ENCODE peak calls at places on chromosomes 5 and 9, in five cellular contexts. S is GM12878, O is upper lobe of left lung, T is HepG2, H is K562. N is an unnamed sample.

GRCh38 chr9:133943781-133944745 is 48.1 kb downstream of the VAV2 start:
- ATAC-seq in T (no peak), O (no peak), S (peak), H (no peak), N (no peak)

GRCh38 chr5:134110382-134110781 is 4.1 kb upstream of the TCF7 start:
- ATAC-seq in T (no peak), H (no peak), O (no peak), S (peak), N (no peak)

GRCh38 chr9:74524289-74524688 is 27.2 kb downstream of the RORB start:
- ATAC-seq in H (no peak), O (no peak), S (no peak), T (no peak), N (no peak)

GRCh38 chr5:9350301-9350797 is 195.5 kb downstream of the SEMA5A start:
- ATAC-seq in O (no peak), S (no peak), H (no peak), T (no peak), N (peak)

GRCh38 chr5:39270172-39270848 is 50.9 kb upstream of the FYB1 start:
- ATAC-seq in H (peak), O (peak), T (no peak), S (peak), N (no peak)

GRCh38 chr9:132012704-132013345 is 66.8 kb downstream of the MED27 start:
- ATAC-seq in S (no peak), H (no peak), T (peak), O (no peak), N (no peak)

GRCh38 chr9:130741831-130742449 is 48.4 kb downstream of the EXOSC2 start:
- ATAC-seq in S (no peak), H (no peak), T (no peak), O (no peak), N (no peak)

GRCh38 chr5:157924931-157925729 is 66.2 kb upstream of the CLINT1 start:
- ATAC-seq in H (no peak), T (no peak), O (peak), S (peak), N (no peak)

GRCh38 chr9:98127226-98127625 is 8.2 kb upstream of the TRIM14 start:
- ATAC-seq in S (no peak), H (no peak), O (no peak), T (no peak), N (no peak)

GRCh38 chr9:22079873-22080341 is 70.8 kb upstream of the CDKN2B start:
- ATAC-seq in O (peak), T (no peak), S (peak), H (no peak), N (peak)

GRCh38 chr5:140253985-140254384 is 48.9 kb downstream of the PFDN1 start:
- ATAC-seq in S (no peak), O (peak), H (no peak), T (no peak), N (peak)

GRCh38 chr9:89743216-89743575 is 138.4 kb downstream of the GADD45G start:
- ATAC-seq in S (peak), T (no peak), O (no peak), H (no peak), N (no peak)

GRCh38 chr5:54383225-54383624 is 72.3 kb upstream of the HSPB3 start:
- ATAC-seq in S (no peak), O (no peak), T (no peak), H (no peak), N (peak)

GRCh38 chr5:37121465-37121864 is 127.7 kb downstream of the CPLANE1 start:
- ATAC-seq in T (no peak), S (peak), H (peak), O (no peak), N (no peak)

DNA sequence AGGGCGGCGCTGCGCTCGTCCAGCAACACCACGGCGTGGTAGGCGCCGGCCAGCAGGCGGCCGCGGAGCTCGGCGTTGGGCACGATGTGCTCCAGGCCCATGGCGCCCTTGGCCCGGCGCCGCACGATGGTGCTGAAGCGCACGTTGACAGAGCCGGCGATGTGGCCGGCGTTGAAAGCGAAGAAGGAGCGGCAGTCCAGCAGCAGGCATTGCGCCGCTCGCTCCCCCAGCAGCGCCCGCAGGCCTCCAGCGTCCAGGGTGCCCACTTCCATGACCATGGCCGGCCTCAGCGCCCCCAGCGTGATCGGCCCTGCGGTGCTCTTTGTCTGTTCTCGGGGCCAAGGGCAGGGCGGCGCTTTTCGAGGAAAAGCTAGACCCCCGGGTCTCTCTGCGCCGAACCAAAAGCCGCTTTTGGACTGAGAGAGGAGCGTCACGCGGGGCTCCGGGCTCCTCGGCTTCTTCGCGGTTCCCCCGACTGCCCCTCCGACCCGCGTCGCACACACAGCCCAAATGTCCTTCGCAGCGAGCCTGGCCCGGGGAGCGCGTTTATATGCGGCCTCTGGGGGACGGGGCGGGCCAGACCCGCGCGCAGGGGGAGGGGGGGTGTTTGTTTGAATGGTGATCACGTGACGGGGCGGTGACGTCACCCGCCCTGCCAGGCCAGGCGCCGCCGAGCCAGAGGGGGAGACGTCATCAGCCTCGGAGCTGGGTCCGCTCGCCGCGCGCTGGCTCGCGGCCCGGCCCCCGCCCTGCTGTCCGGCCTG is at the start of gene DUSP1:
- ATAC-seq in O (peak), T (peak), S (peak), H (peak), N (peak)
- TF ChIP-seq EP300 in O (peak), T (no peak), S (no peak), H (peak), N (peak)

GRCh38 chr5:80245986-80246781 is 9.7 kb downstream of the SERINC5 start:
- ATAC-seq in T (peak), O (no peak), S (peak), H (no peak), N (peak)
- H3K4me3 ChIP-seq in T (no peak), O (no peak), S (no peak), H (no peak), N (no peak)

DNA sequence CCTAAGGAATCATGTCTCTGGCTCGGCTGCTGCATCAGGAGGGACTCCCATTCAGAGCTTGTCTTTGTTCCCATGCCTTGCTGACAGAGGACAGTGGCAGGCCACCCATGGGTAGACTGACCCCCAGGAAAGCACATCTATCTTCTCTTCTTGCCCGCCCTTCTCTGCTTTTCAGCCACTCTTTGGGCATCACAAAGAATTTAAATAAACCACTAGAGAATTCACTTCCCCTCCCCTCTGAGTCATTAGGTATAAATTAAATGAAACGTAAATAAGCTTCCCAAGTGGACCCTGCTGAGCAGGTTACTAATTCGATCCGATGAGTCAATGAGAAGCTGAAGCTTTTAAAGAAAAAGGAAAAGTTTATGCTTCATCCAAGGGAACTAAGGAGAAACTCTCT is 97.0 kb downstream of the DRD1 start:
- ATAC-seq in O (no peak), S (no peak), T (no peak), H (no peak), N (no peak)
- TF ChIP-seq POLR2AphosphoS5 in O (no peak), S (no peak), T (no peak), H (no peak), N (no peak)

GRCh38 chr5:43769576-43770352 is 166.8 kb downstream of the NNT start:
- ATAC-seq in T (no peak), H (peak), S (no peak), O (peak), N (peak)
- TF ChIP-seq EP300 in T (no peak), H (no peak), S (no peak), O (no peak), N (peak)

GRCh38 chr9:79708541-79708940 is 136.8 kb downstream of the TLE4 start:
- ATAC-seq in T (no peak), O (no peak), S (no peak), H (no peak), N (no peak)

GRCh38 chr9:79706512-79706911 is 134.7 kb downstream of the TLE4 start:
- ATAC-seq in H (no peak), T (no peak), O (no peak), S (no peak), N (no peak)

GRCh38 chr9:79711874-79712273 is 140.1 kb downstream of the TLE4 start:
- ATAC-seq in H (no peak), O (no peak), S (no peak), T (no peak), N (no peak)

GRCh38 chr9:79707589-79707988 is 135.8 kb downstream of the TLE4 start:
- ATAC-seq in O (no peak), S (no peak), H (no peak), T (no peak), N (no peak)

GRCh38 chr9:79709945-79710674 is 138.3 kb downstream of the TLE4 start:
- ATAC-seq in T (no peak), H (no peak), O (no peak), S (no peak), N (no peak)
- H3K4me3 ChIP-seq in T (no peak), H (no peak), O (no peak), S (no peak), N (no peak)

GRCh38 chr5:50749181-50749580 is 82.7 kb downstream of the PARP8 start:
- ATAC-seq in O (no peak), S (no peak), H (no peak), T (no peak), N (no peak)

GRCh38 chr5:50752800-50753199 is 86.4 kb downstream of the PARP8 start:
- ATAC-seq in H (no peak), T (no peak), O (no peak), S (no peak), N (no peak)

GRCh38 chr5:50749873-50750272 is 83.4 kb downstream of the PARP8 start:
- ATAC-seq in H (no peak), T (no peak), O (no peak), S (no peak), N (no peak)

GRCh38 chr5:50745221-50745620 is 78.8 kb downstream of the PARP8 start:
- ATAC-seq in H (no peak), S (peak), T (no peak), O (no peak), N (no peak)

DNA sequence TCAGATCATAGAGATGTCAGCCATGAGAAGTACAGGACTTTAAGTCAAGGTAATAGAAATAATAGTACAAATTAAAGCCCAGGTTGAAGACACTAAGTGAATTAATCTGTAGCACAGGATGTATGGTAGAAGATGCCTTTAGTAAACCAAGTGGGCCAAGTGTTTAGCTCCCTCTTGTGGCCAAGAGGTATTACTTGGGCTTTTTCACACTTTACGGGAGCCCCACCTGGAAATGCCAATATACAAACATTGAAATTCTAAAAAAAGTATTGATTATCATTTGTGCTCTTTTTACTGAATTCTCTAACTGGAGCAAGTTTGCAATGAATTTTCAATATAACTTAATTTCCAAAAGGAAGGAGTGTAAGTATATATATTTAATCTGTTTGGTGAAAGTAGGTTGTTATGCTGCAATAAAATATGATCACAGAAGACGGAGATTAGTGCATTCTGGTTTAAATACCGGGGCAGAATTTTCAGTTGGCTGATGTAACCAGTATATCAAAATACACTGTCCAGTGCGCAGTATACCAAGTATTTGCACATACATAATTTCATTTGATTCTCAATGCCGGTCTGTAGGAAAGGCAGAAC is 84.7 kb downstream of the PARP8 start:
- ATAC-seq in S (peak), H (peak), O (peak), T (peak), N (no peak)
- TF ChIP-seq POLR2AphosphoS5 in S (no peak), H (no peak), O (no peak), T (no peak), N (no peak)

DNA sequence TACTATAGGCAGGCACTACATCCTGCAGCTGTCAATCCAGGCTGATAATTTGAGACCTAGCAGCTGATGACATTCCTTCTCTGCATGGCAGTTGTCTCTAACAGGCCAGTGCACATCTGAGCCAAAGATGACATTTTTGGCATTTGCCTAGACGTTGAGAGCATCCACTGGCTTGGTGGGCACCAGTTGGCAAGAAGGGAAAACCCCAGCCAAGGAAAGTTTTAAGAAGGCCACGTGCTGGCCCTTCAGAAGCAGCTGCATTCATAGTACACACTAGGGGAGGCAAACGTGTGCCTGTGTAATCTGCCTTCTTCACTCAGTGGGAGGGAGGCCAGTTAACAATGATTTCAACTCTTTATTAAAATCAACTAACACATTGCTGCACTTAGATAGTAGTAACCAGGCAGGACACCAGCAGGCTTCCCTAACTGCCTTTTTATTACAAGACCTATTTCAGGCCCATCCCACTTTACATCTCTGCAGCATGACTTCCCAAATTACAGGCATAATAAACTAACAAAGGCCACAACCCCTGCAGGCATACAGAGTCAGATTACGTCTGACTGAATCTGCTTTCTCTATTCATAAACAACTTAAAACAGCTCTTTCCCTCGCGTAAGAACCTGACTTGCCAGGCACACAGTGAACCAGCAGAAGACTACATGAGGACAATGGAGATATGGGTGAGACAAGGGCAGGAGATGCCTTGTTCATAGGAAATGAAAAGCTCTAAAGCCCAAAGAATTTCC is 576.3 kb downstream of the PDE4D start:
- ATAC-seq in T (no peak), H (no peak), O (no peak), S (no peak), N (peak)
- TF ChIP-seq EP300 in T (no peak), H (no peak), O (no peak), S (no peak), N (peak)

GRCh38 chr9:95508968-95509850 is 7.6 kb downstream of the PTCH1 start:
- ATAC-seq in T (peak), H (peak), O (peak), S (peak), N (peak)
- H3K4me3 ChIP-seq in T (peak), H (peak), O (peak), S (peak), N (peak)

GRCh38 chr5:61771062-61771461 is 439.0 kb downstream of the ZSWIM6 start:
- ATAC-seq in S (no peak), O (no peak), H (no peak), T (no peak), N (no peak)
- TF ChIP-seq POLR2AphosphoS5 in S (no peak), O (no peak), H (no peak), T (no peak), N (no peak)

N was measured in gastroesophageal sphincter.